ENCODE peak calls at places on chromosomes 7 and 10, in six cellular contexts. One of them, this sample, is unnamed.

GRCh38 chr7:118153551-118154177 is 30.3 kb upstream of the LSM8 start:
- DNase-seq in AG20443: peak; percentile 26
- DNase-seq in Right ventricle myocardium inferior: no peak
- DNase-seq in sciatic nerve: no peak
- DNase-seq in GM23248: peak; percentile 50
- DNase-seq in A172: peak; percentile 26
- DNase-seq in this sample: peak; percentile 42

GRCh38 chr7:134855467-134855866 is 76.0 kb downstream of the CALD1 start:
- DNase-seq in AG20443: no peak
- DNase-seq in Right ventricle myocardium inferior: no peak
- DNase-seq in sciatic nerve: no peak
- DNase-seq in GM23248: peak; percentile 35
- DNase-seq in A172: no peak
- DNase-seq in this sample: no peak

GRCh38 chr10:128898133-128898915 is 568.7 kb upstream of the MGMT start:
- DNase-seq in AG20443: no peak
- DNase-seq in Right ventricle myocardium inferior: no peak
- DNase-seq in sciatic nerve: no peak
- DNase-seq in GM23248: no peak
- DNase-seq in A172: no peak
- DNase-seq in this sample: no peak

GRCh38 chr10:29839826-29840515 is 205.2 kb upstream of the SVIL start:
- DNase-seq in AG20443: no peak
- DNase-seq in Right ventricle myocardium inferior: no peak
- DNase-seq in sciatic nerve: no peak
- DNase-seq in GM23248: no peak
- DNase-seq in A172: no peak
- DNase-seq in this sample: no peak

GRCh38 chr10:130766071-130766470 is 545.5 kb downstream of the TCERG1L start:
- DNase-seq in AG20443: no peak
- DNase-seq in Right ventricle myocardium inferior: no peak
- DNase-seq in sciatic nerve: no peak
- DNase-seq in GM23248: no peak
- DNase-seq in A172: no peak
- DNase-seq in this sample: no peak

GRCh38 chr10:104043854-104044253 is 41.8 kb downstream of the COL17A1 start:
- DNase-seq in AG20443: no peak
- DNase-seq in Right ventricle myocardium inferior: no peak
- DNase-seq in sciatic nerve: no peak
- DNase-seq in GM23248: no peak
- DNase-seq in A172: no peak
- DNase-seq in this sample: no peak

GRCh38 chr7:17773289-17773626 is 167.0 kb downstream of the SNX13 start:
- DNase-seq in AG20443: peak; percentile 76
- DNase-seq in Right ventricle myocardium inferior: no peak
- DNase-seq in sciatic nerve: no peak
- DNase-seq in GM23248: peak; percentile 95
- DNase-seq in A172: peak; percentile 53
- DNase-seq in this sample: peak; percentile 95

GRCh38 chr7:141231018-141231792 is 157.3 kb downstream of the TMEM178B start:
- DNase-seq in AG20443: peak; percentile 22
- DNase-seq in Right ventricle myocardium inferior: no peak
- DNase-seq in sciatic nerve: no peak
- DNase-seq in GM23248: peak; percentile 10
- DNase-seq in A172: peak; percentile 38
- DNase-seq in this sample: peak; percentile 52

GRCh38 chr10:88899886-88900285 is 19.8 kb downstream of the STAMBPL1 start:
- DNase-seq in AG20443: no peak
- DNase-seq in Right ventricle myocardium inferior: no peak
- DNase-seq in sciatic nerve: no peak
- DNase-seq in GM23248: no peak
- DNase-seq in A172: no peak
- DNase-seq in this sample: no peak

GRCh38 chr7:23893942-23894890 is 184.2 kb downstream of the STK31 start:
- DNase-seq in AG20443: no peak
- DNase-seq in Right ventricle myocardium inferior: no peak
- DNase-seq in sciatic nerve: no peak
- DNase-seq in GM23248: peak; percentile 9
- DNase-seq in A172: peak; percentile 87
- DNase-seq in this sample: peak; percentile 60

GRCh38 chr7:66206116-66206908 is 1.2 kb downstream of the TPST1 start:
- DNase-seq in AG20443: peak; percentile 18
- DNase-seq in Right ventricle myocardium inferior: no peak
- DNase-seq in sciatic nerve: no peak
- DNase-seq in GM23248: peak; percentile 57
- DNase-seq in A172: no peak
- DNase-seq in this sample: peak; percentile 37

GRCh38 chr10:102669206-102670064 is 25.2 kb downstream of the TRIM8 start:
- DNase-seq in AG20443: peak; percentile 82
- DNase-seq in Right ventricle myocardium inferior: no peak
- DNase-seq in sciatic nerve: no peak
- DNase-seq in GM23248: peak; percentile 80
- DNase-seq in A172: peak; percentile 72
- DNase-seq in this sample: peak; percentile 59

GRCh38 chr7:120554960-120555571 is 282.1 kb downstream of the KCND2 start:
- DNase-seq in AG20443: peak; percentile 41
- DNase-seq in Right ventricle myocardium inferior: no peak
- DNase-seq in sciatic nerve: no peak
- DNase-seq in GM23248: peak; percentile 73
- DNase-seq in A172: peak; percentile 70
- DNase-seq in this sample: peak; percentile 52

GRCh38 chr10:12723240-12723639 is 278.3 kb downstream of the CCDC3 start:
- DNase-seq in AG20443: no peak
- DNase-seq in Right ventricle myocardium inferior: no peak
- DNase-seq in sciatic nerve: no peak
- DNase-seq in GM23248: no peak
- DNase-seq in A172: no peak
- DNase-seq in this sample: no peak

GRCh38 chr7:112296416-112296815 is 89.9 kb downstream of the ZNF277 start:
- DNase-seq in AG20443: no peak
- DNase-seq in Right ventricle myocardium inferior: no peak
- DNase-seq in sciatic nerve: no peak
- DNase-seq in GM23248: peak; percentile 24
- DNase-seq in A172: no peak
- DNase-seq in this sample: no peak

GRCh38 chr7:124155400-124156022 is 122.6 kb upstream of the TMEM229A start:
- DNase-seq in AG20443: no peak
- DNase-seq in Right ventricle myocardium inferior: no peak
- DNase-seq in sciatic nerve: no peak
- DNase-seq in GM23248: peak; percentile 37
- DNase-seq in A172: peak; percentile 31
- DNase-seq in this sample: peak; percentile 45

GRCh38 chr10:43409385-43410109 is 561 bp upstream of the HNRNPF start:
- DNase-seq in AG20443: no peak
- DNase-seq in Right ventricle myocardium inferior: peak; percentile 77
- DNase-seq in sciatic nerve: peak; percentile 69
- DNase-seq in GM23248: peak; percentile 42
- DNase-seq in A172: no peak
- DNase-seq in this sample: peak; percentile 52

This sample was measured in ELR.